ENCODE peak calls at places on chromosomes 13 and 19, in seven cellular contexts. One of them, this sample, is unnamed.

GRCh38 chr13:97588993-97589392 is 155.0 kb downstream of the RAP2A start:
- DNase-seq in HEK293T: no peak
- DNase-seq in GM12878: no peak
- DNase-seq in WTC11: no peak
- DNase-seq in H1: no peak
- DNase-seq in HepG2: no peak
- DNase-seq in K562: no peak
- DNase-seq in this sample: no peak

GRCh38 chr13:79477968-79478367 is 3.0 kb upstream of the NDFIP2 start:
- DNase-seq in WTC11: no peak
- DNase-seq in HEK293T: no peak
- DNase-seq in GM12878: no peak
- DNase-seq in HepG2: no peak
- DNase-seq in K562: no peak
- DNase-seq in H1: no peak
- DNase-seq in this sample: no peak

GRCh38 chr19:3549816-3550215 is 7.6 kb downstream of the MFSD12 start:
- DNase-seq in HEK293T: no peak
- DNase-seq in HepG2: no peak
- DNase-seq in H1: no peak
- DNase-seq in WTC11: no peak
- DNase-seq in GM12878: no peak
- DNase-seq in K562: no peak
- DNase-seq in this sample: no peak

GRCh38 chr13:27975579-27976361 is 6.7 kb upstream of the CDX2 start:
- DNase-seq in H1: no peak
- DNase-seq in K562: no peak
- DNase-seq in WTC11: no peak
- DNase-seq in GM12878: no peak
- DNase-seq in HEK293T: no peak
- DNase-seq in HepG2: no peak
- DNase-seq in this sample: no peak

GRCh38 chr13:84037937-84038464 is 155.7 kb upstream of the SLITRK1 start:
- DNase-seq in HEK293T: no peak
- DNase-seq in K562: no peak
- DNase-seq in WTC11: no peak
- DNase-seq in HepG2: no peak
- DNase-seq in H1: no peak
- DNase-seq in GM12878: no peak
- DNase-seq in this sample: no peak

GRCh38 chr13:30191491-30192100 is 115.8 kb downstream of the KATNAL1 start:
- DNase-seq in WTC11: no peak
- DNase-seq in GM12878: no peak
- DNase-seq in HEK293T: no peak
- DNase-seq in H1: no peak
- DNase-seq in HepG2: no peak
- DNase-seq in K562: no peak
- DNase-seq in this sample: no peak

GRCh38 chr13:98254541-98254940 is 77.5 kb upstream of the RNF113B start:
- DNase-seq in HepG2: no peak
- DNase-seq in GM12878: no peak
- DNase-seq in H1: no peak
- DNase-seq in K562: no peak
- DNase-seq in HEK293T: no peak
- DNase-seq in WTC11: no peak
- DNase-seq in this sample: no peak

GRCh38 chr13:114128348-114128623 is 4.1 kb downstream of the RASA3 start:
- DNase-seq in GM12878: no peak
- DNase-seq in HEK293T: no peak
- DNase-seq in WTC11: no peak
- DNase-seq in K562: no peak
- DNase-seq in HepG2: no peak
- DNase-seq in H1: no peak
- DNase-seq in this sample: no peak

GRCh38 chr13:113656015-113656588 is 1.9 kb downstream of the ATP4B start:
- DNase-seq in K562: no peak
- DNase-seq in HEK293T: no peak
- DNase-seq in HepG2: no peak
- DNase-seq in WTC11: peak
- DNase-seq in GM12878: no peak
- DNase-seq in H1: no peak
- DNase-seq in this sample: no peak

GRCh38 chr19:15320118-15320517 is 12.2 kb downstream of the BRD4 start:
- DNase-seq in WTC11: no peak
- DNase-seq in H1: no peak
- DNase-seq in HepG2: no peak
- DNase-seq in K562: no peak
- DNase-seq in HEK293T: no peak
- DNase-seq in GM12878: no peak
- DNase-seq in this sample: no peak

GRCh38 chr13:106599875-106600797 is 32.2 kb upstream of the ARGLU1 start:
- DNase-seq in K562: no peak
- DNase-seq in HepG2: no peak
- DNase-seq in H1: no peak
- DNase-seq in GM12878: no peak
- DNase-seq in WTC11: no peak
- DNase-seq in HEK293T: no peak
- DNase-seq in this sample: no peak

GRCh38 chr13:49560270-49561063 is 24.9 kb downstream of the RCBTB1 start:
- DNase-seq in HepG2: peak
- DNase-seq in K562: peak
- DNase-seq in H1: no peak
- DNase-seq in HEK293T: peak
- DNase-seq in WTC11: peak
- DNase-seq in GM12878: no peak
- DNase-seq in this sample: no peak

DNA sequence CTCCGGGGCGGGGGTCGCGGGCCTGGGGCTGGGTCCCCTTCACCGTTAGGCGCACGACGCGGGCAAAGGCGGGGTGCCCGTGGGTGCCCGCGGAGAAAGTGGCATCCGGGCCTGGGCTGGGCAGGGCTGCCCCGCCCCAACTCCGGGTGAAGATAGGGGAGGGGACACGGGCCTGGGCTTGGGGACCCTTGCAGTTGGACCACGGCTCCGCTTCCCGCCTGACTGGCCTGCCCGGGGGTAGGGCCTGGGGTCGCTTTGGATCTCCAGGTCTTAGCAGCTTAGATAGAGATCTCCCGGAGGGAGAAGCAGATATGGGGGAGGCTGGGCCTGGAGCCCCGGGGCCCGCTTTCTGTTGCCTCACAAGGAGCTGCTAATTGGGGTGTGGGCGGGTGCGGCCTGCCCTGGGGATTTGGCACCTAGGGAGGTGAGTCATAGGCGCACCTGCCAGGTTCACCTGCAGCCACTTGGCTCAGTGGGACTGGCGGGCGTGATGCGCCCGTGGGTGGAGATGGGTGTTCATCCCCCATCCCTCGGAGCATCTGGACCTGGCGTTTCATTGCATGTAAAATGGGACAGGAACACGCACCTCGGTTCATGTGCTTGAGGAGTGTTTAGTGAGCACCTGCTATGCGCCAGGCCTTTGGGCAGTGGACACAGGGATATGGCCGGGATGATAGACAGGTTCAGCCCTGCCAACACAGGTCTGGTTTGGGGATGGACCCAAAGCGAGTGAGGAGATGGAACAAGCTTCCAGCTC is 628 bp downstream of the MAP1S start:
- DNase-seq in H1: no peak
- DNase-seq in K562: no peak
- DNase-seq in HEK293T: no peak
- DNase-seq in WTC11: no peak
- DNase-seq in GM12878: no peak
- DNase-seq in HepG2: no peak
- DNase-seq in this sample: no peak
- TF ChIP-seq SP1 in H1: no peak
- TF ChIP-seq SP1 in K562: no peak
- TF ChIP-seq SP1 in HEK293T: no peak
- TF ChIP-seq SP1 in WTC11: no peak
- TF ChIP-seq SP1 in GM12878: no peak
- TF ChIP-seq SP1 in HepG2: no peak
- TF ChIP-seq SP1 in this sample: no peak

GRCh38 chr13:24150613-24151012 is 9.9 kb upstream of the SPATA13 start:
- DNase-seq in HepG2: no peak
- DNase-seq in K562: no peak
- DNase-seq in WTC11: no peak
- DNase-seq in HEK293T: no peak
- DNase-seq in H1: no peak
- DNase-seq in GM12878: no peak
- DNase-seq in this sample: no peak

GRCh38 chr13:24147570-24147963 is 13.0 kb upstream of the SPATA13 start:
- DNase-seq in WTC11: no peak
- DNase-seq in H1: no peak
- DNase-seq in HepG2: peak
- DNase-seq in HEK293T: no peak
- DNase-seq in K562: no peak
- DNase-seq in GM12878: no peak
- DNase-seq in this sample: no peak

GRCh38 chr13:24146961-24147569 is 13.5 kb upstream of the SPATA13 start:
- DNase-seq in HepG2: no peak
- DNase-seq in WTC11: no peak
- DNase-seq in GM12878: no peak
- DNase-seq in K562: no peak
- DNase-seq in HEK293T: no peak
- DNase-seq in H1: no peak
- DNase-seq in this sample: no peak

GRCh38 chr13:24149306-24150032 is 11.1 kb upstream of the SPATA13 start:
- DNase-seq in HEK293T: no peak
- DNase-seq in GM12878: no peak
- DNase-seq in HepG2: no peak
- DNase-seq in K562: no peak
- DNase-seq in H1: no peak
- DNase-seq in WTC11: no peak
- DNase-seq in this sample: no peak

GRCh38 chr13:24148414-24149305 is 11.9 kb upstream of the SPATA13 start:
- DNase-seq in K562: no peak
- DNase-seq in WTC11: no peak
- DNase-seq in HepG2: peak
- DNase-seq in H1: peak
- DNase-seq in HEK293T: no peak
- DNase-seq in GM12878: no peak
- DNase-seq in this sample: peak
- TF ChIP-seq SP1 in K562: no peak
- TF ChIP-seq SP1 in WTC11: no peak
- TF ChIP-seq SP1 in HepG2: no peak
- TF ChIP-seq SP1 in H1: no peak
- TF ChIP-seq SP1 in HEK293T: no peak
- TF ChIP-seq SP1 in GM12878: no peak
- TF ChIP-seq SP1 in this sample: peak

GRCh38 chr13:68081051-68081450 is 850.9 kb upstream of the PCDH9 start:
- DNase-seq in HepG2: no peak
- DNase-seq in K562: no peak
- DNase-seq in GM12878: no peak
- DNase-seq in WTC11: no peak
- DNase-seq in HEK293T: no peak
- DNase-seq in H1: no peak
- DNase-seq in this sample: no peak

GRCh38 chr13:68078457-68078856 is 848.3 kb upstream of the PCDH9 start:
- DNase-seq in HEK293T: no peak
- DNase-seq in WTC11: no peak
- DNase-seq in HepG2: no peak
- DNase-seq in H1: no peak
- DNase-seq in GM12878: no peak
- DNase-seq in K562: no peak
- DNase-seq in this sample: no peak

GRCh38 chr13:68078874-68079273 is 848.7 kb upstream of the PCDH9 start:
- DNase-seq in GM12878: no peak
- DNase-seq in WTC11: no peak
- DNase-seq in HEK293T: no peak
- DNase-seq in HepG2: no peak
- DNase-seq in K562: no peak
- DNase-seq in H1: no peak
- DNase-seq in this sample: no peak

GRCh38 chr13:68076046-68076445 is 845.9 kb upstream of the PCDH9 start:
- DNase-seq in WTC11: no peak
- DNase-seq in HEK293T: no peak
- DNase-seq in K562: no peak
- DNase-seq in GM12878: no peak
- DNase-seq in H1: no peak
- DNase-seq in HepG2: no peak
- DNase-seq in this sample: no peak
- TF ChIP-seq SP1 in WTC11: no peak
- TF ChIP-seq SP1 in HEK293T: no peak
- TF ChIP-seq SP1 in K562: no peak
- TF ChIP-seq SP1 in GM12878: no peak
- TF ChIP-seq SP1 in H1: no peak
- TF ChIP-seq SP1 in HepG2: no peak
- TF ChIP-seq SP1 in this sample: no peak

DNA sequence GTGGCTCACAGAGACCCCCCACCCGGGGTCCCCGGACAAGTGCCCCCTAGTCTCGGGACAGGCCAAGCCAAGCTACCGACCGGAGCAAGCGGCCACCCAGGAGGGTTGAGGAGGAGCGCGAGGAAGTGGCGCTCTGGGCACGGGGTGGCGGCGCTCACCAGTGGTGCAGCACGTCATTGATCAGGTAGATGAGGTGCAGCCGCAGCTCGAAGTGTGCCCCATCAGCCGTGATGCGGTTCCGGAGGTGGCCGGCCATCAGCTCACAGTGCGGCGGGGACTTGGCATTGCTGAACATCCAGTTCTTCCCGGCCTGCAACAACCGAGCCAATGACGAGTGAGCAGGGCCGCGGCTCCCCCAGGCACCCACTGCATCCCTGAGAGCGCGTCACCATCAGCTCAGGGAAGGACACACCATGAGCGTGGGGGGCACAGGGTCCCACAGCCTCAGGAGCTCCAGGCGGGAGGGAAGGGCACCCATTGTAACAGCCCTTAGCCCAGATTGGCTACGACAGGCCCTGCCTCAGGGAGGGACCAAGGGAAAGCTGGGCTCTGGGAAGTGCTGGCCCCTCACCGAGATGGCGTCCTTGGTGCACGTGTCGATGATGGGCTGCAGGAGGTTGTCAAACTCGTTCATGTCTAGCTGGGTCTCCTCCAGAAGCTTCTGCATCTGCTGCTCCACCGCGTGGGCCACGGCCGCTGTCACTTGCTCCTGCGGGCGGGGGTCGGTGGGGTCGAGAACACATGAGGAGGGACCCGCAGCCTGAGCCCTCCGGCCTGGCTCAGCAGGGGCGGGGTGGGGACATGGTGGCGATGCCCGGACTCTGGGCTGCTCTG is 9.6 kb downstream of the CHERP start:
- DNase-seq in GM12878: no peak
- DNase-seq in HepG2: no peak
- DNase-seq in WTC11: no peak
- DNase-seq in K562: no peak
- DNase-seq in H1: no peak
- DNase-seq in HEK293T: no peak
- DNase-seq in this sample: no peak
- TF ChIP-seq SP1 in GM12878: no peak
- TF ChIP-seq SP1 in HepG2: no peak
- TF ChIP-seq SP1 in WTC11: no peak
- TF ChIP-seq SP1 in K562: no peak
- TF ChIP-seq SP1 in H1: no peak
- TF ChIP-seq SP1 in HEK293T: no peak
- TF ChIP-seq SP1 in this sample: no peak